ENCODE peak calls at places on chromosomes 5 and 9, in seven cellular contexts. One of them, this sample, is unnamed.

GRCh38 chr5:4191024-4191423 is 595.4 kb downstream of the IRX1 start:
- DNase-seq in natural killer cell: no peak
- DNase-seq in AG04449: no peak
- DNase-seq in activated CD8-positive, alpha-beta memory T cell treated with anti-CD3 and anti-CD28 coated beads, Interleukin-2, amount 50 U/mL, for 48 hours: no peak
- DNase-seq in GM23248: no peak
- DNase-seq in frontal cortex: no peak
- DNase-seq in HL-60: no peak
- DNase-seq in this sample: no peak

GRCh38 chr9:128411373-128412119 is 9.1 kb upstream of the CERCAM start:
- DNase-seq in natural killer cell: no peak
- DNase-seq in GM23248: peak
- DNase-seq in HL-60: no peak
- DNase-seq in activated CD8-positive, alpha-beta memory T cell treated with anti-CD3 and anti-CD28 coated beads, Interleukin-2, amount 50 U/mL, for 48 hours: no peak
- DNase-seq in AG04449: no peak
- DNase-seq in frontal cortex: no peak
- DNase-seq in this sample: no peak

GRCh38 chr5:151191661-151192060 is 32.2 kb downstream of the CCDC69 start:
- DNase-seq in frontal cortex: no peak
- DNase-seq in GM23248: no peak
- DNase-seq in AG04449: no peak
- DNase-seq in HL-60: no peak
- DNase-seq in natural killer cell: no peak
- DNase-seq in activated CD8-positive, alpha-beta memory T cell treated with anti-CD3 and anti-CD28 coated beads, Interleukin-2, amount 50 U/mL, for 48 hours: no peak
- DNase-seq in this sample: no peak

GRCh38 chr9:20243866-20244647 is 378.2 kb downstream of the MLLT3 start:
- DNase-seq in GM23248: no peak
- DNase-seq in activated CD8-positive, alpha-beta memory T cell treated with anti-CD3 and anti-CD28 coated beads, Interleukin-2, amount 50 U/mL, for 48 hours: no peak
- DNase-seq in HL-60: no peak
- DNase-seq in frontal cortex: no peak
- DNase-seq in AG04449: no peak
- DNase-seq in natural killer cell: no peak
- DNase-seq in this sample: no peak

GRCh38 chr9:136122425-136123383 is 4.0 kb upstream of the TMEM250 start:
- DNase-seq in frontal cortex: peak
- DNase-seq in HL-60: peak
- DNase-seq in activated CD8-positive, alpha-beta memory T cell treated with anti-CD3 and anti-CD28 coated beads, Interleukin-2, amount 50 U/mL, for 48 hours: peak
- DNase-seq in AG04449: no peak
- DNase-seq in natural killer cell: peak
- DNase-seq in GM23248: peak
- DNase-seq in this sample: peak

GRCh38 chr5:175477440-175477839 is 920 bp upstream of the SFXN1 start:
- DNase-seq in AG04449: no peak
- DNase-seq in activated CD8-positive, alpha-beta memory T cell treated with anti-CD3 and anti-CD28 coated beads, Interleukin-2, amount 50 U/mL, for 48 hours: no peak
- DNase-seq in natural killer cell: no peak
- DNase-seq in HL-60: no peak
- DNase-seq in GM23248: no peak
- DNase-seq in frontal cortex: no peak
- DNase-seq in this sample: no peak

GRCh38 chr9:71245651-71246050 is 124.2 kb upstream of the TRPM3 start:
- DNase-seq in GM23248: no peak
- DNase-seq in frontal cortex: no peak
- DNase-seq in HL-60: no peak
- DNase-seq in AG04449: no peak
- DNase-seq in activated CD8-positive, alpha-beta memory T cell treated with anti-CD3 and anti-CD28 coated beads, Interleukin-2, amount 50 U/mL, for 48 hours: no peak
- DNase-seq in natural killer cell: no peak
- DNase-seq in this sample: no peak

GRCh38 chr5:150079655-150080461 is 6.5 kb downstream of the CSF1R start:
- DNase-seq in HL-60: no peak
- DNase-seq in frontal cortex: no peak
- DNase-seq in GM23248: no peak
- DNase-seq in activated CD8-positive, alpha-beta memory T cell treated with anti-CD3 and anti-CD28 coated beads, Interleukin-2, amount 50 U/mL, for 48 hours: no peak
- DNase-seq in AG04449: no peak
- DNase-seq in natural killer cell: no peak
- DNase-seq in this sample: no peak

GRCh38 chr5:127961764-127962148 is 121.8 kb upstream of the SLC12A2 start:
- DNase-seq in activated CD8-positive, alpha-beta memory T cell treated with anti-CD3 and anti-CD28 coated beads, Interleukin-2, amount 50 U/mL, for 48 hours: no peak
- DNase-seq in AG04449: no peak
- DNase-seq in GM23248: no peak
- DNase-seq in HL-60: no peak
- DNase-seq in natural killer cell: no peak
- DNase-seq in frontal cortex: no peak
- DNase-seq in this sample: no peak

GRCh38 chr9:37944671-37945481 is 40.9 kb upstream of the SLC25A51 start:
- DNase-seq in natural killer cell: no peak
- DNase-seq in AG04449: no peak
- DNase-seq in HL-60: no peak
- DNase-seq in frontal cortex: no peak
- DNase-seq in GM23248: peak
- DNase-seq in activated CD8-positive, alpha-beta memory T cell treated with anti-CD3 and anti-CD28 coated beads, Interleukin-2, amount 50 U/mL, for 48 hours: no peak
- DNase-seq in this sample: no peak

GRCh38 chr5:170579623-170580022 is 75.8 kb downstream of the KCNIP1 start:
- DNase-seq in AG04449: no peak
- DNase-seq in HL-60: no peak
- DNase-seq in frontal cortex: no peak
- DNase-seq in natural killer cell: no peak
- DNase-seq in activated CD8-positive, alpha-beta memory T cell treated with anti-CD3 and anti-CD28 coated beads, Interleukin-2, amount 50 U/mL, for 48 hours: no peak
- DNase-seq in GM23248: no peak
- DNase-seq in this sample: no peak

GRCh38 chr5:68189613-68190012 is 25.9 kb upstream of the PIK3R1 start:
- DNase-seq in frontal cortex: no peak
- DNase-seq in GM23248: no peak
- DNase-seq in HL-60: no peak
- DNase-seq in AG04449: no peak
- DNase-seq in activated CD8-positive, alpha-beta memory T cell treated with anti-CD3 and anti-CD28 coated beads, Interleukin-2, amount 50 U/mL, for 48 hours: no peak
- DNase-seq in natural killer cell: no peak
- DNase-seq in this sample: no peak

GRCh38 chr5:73596705-73597328 is 29.2 kb upstream of the ARHGEF28 start:
- DNase-seq in natural killer cell: no peak
- DNase-seq in HL-60: no peak
- DNase-seq in AG04449: no peak
- DNase-seq in frontal cortex: no peak
- DNase-seq in GM23248: peak
- DNase-seq in activated CD8-positive, alpha-beta memory T cell treated with anti-CD3 and anti-CD28 coated beads, Interleukin-2, amount 50 U/mL, for 48 hours: no peak
- DNase-seq in this sample: no peak

GRCh38 chr5:2415678-2416077 is 335.8 kb downstream of the IRX2 start:
- DNase-seq in frontal cortex: no peak
- DNase-seq in natural killer cell: no peak
- DNase-seq in GM23248: no peak
- DNase-seq in AG04449: no peak
- DNase-seq in HL-60: no peak
- DNase-seq in activated CD8-positive, alpha-beta memory T cell treated with anti-CD3 and anti-CD28 coated beads, Interleukin-2, amount 50 U/mL, for 48 hours: no peak
- DNase-seq in this sample: no peak

GRCh38 chr5:116524966-116525365 is 49.7 kb downstream of the SEMA6A start:
- DNase-seq in AG04449: no peak
- DNase-seq in frontal cortex: no peak
- DNase-seq in HL-60: no peak
- DNase-seq in GM23248: no peak
- DNase-seq in activated CD8-positive, alpha-beta memory T cell treated with anti-CD3 and anti-CD28 coated beads, Interleukin-2, amount 50 U/mL, for 48 hours: no peak
- DNase-seq in natural killer cell: no peak
- DNase-seq in this sample: no peak

GRCh38 chr5:134345996-134346395 is 21.0 kb downstream of the CDKL3 start:
- DNase-seq in GM23248: no peak
- DNase-seq in AG04449: no peak
- DNase-seq in HL-60: no peak
- DNase-seq in natural killer cell: no peak
- DNase-seq in frontal cortex: no peak
- DNase-seq in activated CD8-positive, alpha-beta memory T cell treated with anti-CD3 and anti-CD28 coated beads, Interleukin-2, amount 50 U/mL, for 48 hours: no peak
- DNase-seq in this sample: no peak

GRCh38 chr5:54676964-54677363 is 159.4 kb downstream of the SNX18 start:
- DNase-seq in AG04449: no peak
- DNase-seq in frontal cortex: no peak
- DNase-seq in natural killer cell: no peak
- DNase-seq in GM23248: no peak
- DNase-seq in HL-60: no peak
- DNase-seq in activated CD8-positive, alpha-beta memory T cell treated with anti-CD3 and anti-CD28 coated beads, Interleukin-2, amount 50 U/mL, for 48 hours: no peak
- DNase-seq in this sample: no peak

GRCh38 chr9:73167614-73168013 is 15.9 kb downstream of the ANXA1 start:
- DNase-seq in GM23248: no peak
- DNase-seq in AG04449: no peak
- DNase-seq in HL-60: no peak
- DNase-seq in natural killer cell: no peak
- DNase-seq in frontal cortex: no peak
- DNase-seq in activated CD8-positive, alpha-beta memory T cell treated with anti-CD3 and anti-CD28 coated beads, Interleukin-2, amount 50 U/mL, for 48 hours: no peak
- DNase-seq in this sample: no peak

GRCh38 chr5:56481998-56482698 is 249.0 kb upstream of the ANKRD55 start:
- DNase-seq in frontal cortex: no peak
- DNase-seq in HL-60: no peak
- DNase-seq in GM23248: peak
- DNase-seq in AG04449: no peak
- DNase-seq in natural killer cell: no peak
- DNase-seq in activated CD8-positive, alpha-beta memory T cell treated with anti-CD3 and anti-CD28 coated beads, Interleukin-2, amount 50 U/mL, for 48 hours: no peak
- DNase-seq in this sample: no peak

GRCh38 chr5:135458921-135459331 is 6.8 kb upstream of the TIFAB start:
- DNase-seq in HL-60: no peak
- DNase-seq in frontal cortex: no peak
- DNase-seq in natural killer cell: no peak
- DNase-seq in AG04449: no peak
- DNase-seq in activated CD8-positive, alpha-beta memory T cell treated with anti-CD3 and anti-CD28 coated beads, Interleukin-2, amount 50 U/mL, for 48 hours: no peak
- DNase-seq in GM23248: peak
- DNase-seq in this sample: no peak

This sample was measured in hypothalamus.